ENCODE peak calls at places on chromosome 21, in seven cellular contexts. One of them, this sample, is unnamed.

GRCh38 chr21:25515484-25516405 is 91.5 kb downstream of the MRPL39 start:
- DNase-seq in H1: no peak
- DNase-seq in GM12878: no peak
- DNase-seq in HepG2: no peak
- DNase-seq in K562: no peak
- DNase-seq in endothelial cell of umbilical vein: no peak
- DNase-seq in HCT116: no peak
- DNase-seq in this sample: peak; percentile 21

GRCh38 chr21:31576428-31576827 is 83.1 kb upstream of the SOD1 start:
- DNase-seq in H1: no peak
- DNase-seq in GM12878: no peak
- DNase-seq in HepG2: no peak
- DNase-seq in K562: no peak
- DNase-seq in endothelial cell of umbilical vein: no peak
- DNase-seq in HCT116: no peak
- DNase-seq in this sample: no peak

GRCh38 chr21:34688145-34688544 is 19.4 kb downstream of the CLIC6 start:
- DNase-seq in H1: no peak
- DNase-seq in GM12878: no peak
- DNase-seq in HepG2: no peak
- DNase-seq in K562: peak; percentile 57
- DNase-seq in endothelial cell of umbilical vein: no peak
- DNase-seq in HCT116: peak; percentile 15
- DNase-seq in this sample: peak; percentile 84

GRCh38 chr21:16570196-16570595 is 840.4 kb downstream of the USP25 start:
- DNase-seq in H1: no peak
- DNase-seq in GM12878: no peak
- DNase-seq in HepG2: no peak
- DNase-seq in K562: no peak
- DNase-seq in endothelial cell of umbilical vein: no peak
- DNase-seq in HCT116: no peak
- DNase-seq in this sample: no peak

GRCh38 chr21:8989261-8989882 is 1532.0 kb upstream of the TPTE start:
- DNase-seq in H1: no peak
- DNase-seq in GM12878: no peak
- DNase-seq in HepG2: peak; percentile 95
- DNase-seq in K562: peak; percentile 82
- DNase-seq in endothelial cell of umbilical vein: peak; percentile 17
- DNase-seq in HCT116: no peak
- DNase-seq in this sample: peak; percentile 86

GRCh38 chr21:27388835-27389234 is 421.9 kb upstream of the ADAMTS5 start:
- DNase-seq in H1: no peak
- DNase-seq in GM12878: no peak
- DNase-seq in HepG2: no peak
- DNase-seq in K562: no peak
- DNase-seq in endothelial cell of umbilical vein: peak; percentile 17
- DNase-seq in HCT116: no peak
- DNase-seq in this sample: no peak

GRCh38 chr21:26881504-26882228 is 36.5 kb upstream of the ADAMTS1 start:
- DNase-seq in H1: no peak
- DNase-seq in GM12878: no peak
- DNase-seq in HepG2: no peak
- DNase-seq in K562: no peak
- DNase-seq in endothelial cell of umbilical vein: peak; percentile 39
- DNase-seq in HCT116: no peak
- DNase-seq in this sample: peak; percentile 44

GRCh38 chr21:32083175-32083574 is 195.7 kb downstream of the MIS18A start:
- DNase-seq in H1: no peak
- DNase-seq in GM12878: no peak
- DNase-seq in HepG2: no peak
- DNase-seq in K562: no peak
- DNase-seq in endothelial cell of umbilical vein: peak; percentile 43
- DNase-seq in HCT116: no peak
- DNase-seq in this sample: no peak

GRCh38 chr21:25639167-25639921 is at the start of gene JAM2:
- DNase-seq in H1: peak; percentile 79
- DNase-seq in GM12878: no peak
- DNase-seq in HepG2: no peak
- DNase-seq in K562: peak; percentile 16
- DNase-seq in endothelial cell of umbilical vein: no peak
- DNase-seq in HCT116: no peak
- DNase-seq in this sample: peak; percentile 75

GRCh38 chr21:31110430-31110829 is 72.2 kb upstream of the KRTAP19-8 start:
- DNase-seq in H1: no peak
- DNase-seq in GM12878: no peak
- DNase-seq in HepG2: no peak
- DNase-seq in K562: no peak
- DNase-seq in endothelial cell of umbilical vein: no peak
- DNase-seq in HCT116: no peak
- DNase-seq in this sample: no peak

GRCh38 chr21:23936991-23937390 is 1670.3 kb downstream of the MRPL39 start:
- DNase-seq in H1: no peak
- DNase-seq in GM12878: no peak
- DNase-seq in HepG2: no peak
- DNase-seq in K562: no peak
- DNase-seq in endothelial cell of umbilical vein: no peak
- DNase-seq in HCT116: no peak
- DNase-seq in this sample: no peak

GRCh38 chr21:31543191-31543590 is 116.3 kb upstream of the SOD1 start:
- DNase-seq in H1: no peak
- DNase-seq in GM12878: no peak
- DNase-seq in HepG2: no peak
- DNase-seq in K562: no peak
- DNase-seq in endothelial cell of umbilical vein: no peak
- DNase-seq in HCT116: no peak
- DNase-seq in this sample: no peak

GRCh38 chr21:34342476-34342875 is 21.3 kb upstream of the KCNE2 start:
- DNase-seq in H1: no peak
- DNase-seq in GM12878: no peak
- DNase-seq in HepG2: no peak
- DNase-seq in K562: no peak
- DNase-seq in endothelial cell of umbilical vein: no peak
- DNase-seq in HCT116: no peak
- DNase-seq in this sample: no peak

GRCh38 chr21:25891596-25891995 is 156.8 kb downstream of the GABPA start:
- DNase-seq in H1: no peak
- DNase-seq in GM12878: no peak
- DNase-seq in HepG2: no peak
- DNase-seq in K562: no peak
- DNase-seq in endothelial cell of umbilical vein: no peak
- DNase-seq in HCT116: no peak
- DNase-seq in this sample: no peak

GRCh38 chr21:21731626-21732025 is 733.4 kb downstream of the NCAM2 start:
- DNase-seq in H1: no peak
- DNase-seq in GM12878: no peak
- DNase-seq in HepG2: no peak
- DNase-seq in K562: no peak
- DNase-seq in endothelial cell of umbilical vein: no peak
- DNase-seq in HCT116: no peak
- DNase-seq in this sample: no peak

GRCh38 chr21:27480841-27481261 is 514.0 kb upstream of the ADAMTS5 start:
- DNase-seq in H1: no peak
- DNase-seq in GM12878: no peak
- DNase-seq in HepG2: no peak
- DNase-seq in K562: no peak
- DNase-seq in endothelial cell of umbilical vein: no peak
- DNase-seq in HCT116: no peak
- DNase-seq in this sample: no peak

GRCh38 chr21:34897828-34898227 is 151.3 kb downstream of the RUNX1 start:
- DNase-seq in H1: no peak
- DNase-seq in GM12878: no peak
- DNase-seq in HepG2: no peak
- DNase-seq in K562: peak; percentile 60
- DNase-seq in endothelial cell of umbilical vein: no peak
- DNase-seq in HCT116: no peak
- DNase-seq in this sample: no peak

GRCh38 chr21:25385912-25386474 is 221.3 kb downstream of the MRPL39 start:
- DNase-seq in H1: no peak
- DNase-seq in GM12878: no peak
- DNase-seq in HepG2: peak; percentile 72
- DNase-seq in K562: peak; percentile 69
- DNase-seq in endothelial cell of umbilical vein: peak; percentile 50
- DNase-seq in HCT116: peak; percentile 23
- DNase-seq in this sample: peak; percentile 90

GRCh38 chr21:35528109-35529042 is 479.3 kb upstream of the RUNX1 start:
- DNase-seq in H1: no peak
- DNase-seq in GM12878: no peak
- DNase-seq in HepG2: no peak
- DNase-seq in K562: peak; percentile 24
- DNase-seq in endothelial cell of umbilical vein: no peak
- DNase-seq in HCT116: no peak
- DNase-seq in this sample: no peak

GRCh38 chr21:24590261-24590660 is 1017.0 kb downstream of the MRPL39 start:
- DNase-seq in H1: no peak
- DNase-seq in GM12878: no peak
- DNase-seq in HepG2: no peak
- DNase-seq in K562: no peak
- DNase-seq in endothelial cell of umbilical vein: no peak
- DNase-seq in HCT116: no peak
- DNase-seq in this sample: no peak

GRCh38 chr21:36104306-36105300 is 30.3 kb upstream of the CBR3 start:
- DNase-seq in H1: peak; percentile 92
- DNase-seq in GM12878: no peak
- DNase-seq in HepG2: no peak
- DNase-seq in K562: peak; percentile 60
- DNase-seq in endothelial cell of umbilical vein: peak; percentile 36
- DNase-seq in HCT116: peak; percentile 24
- DNase-seq in this sample: peak; percentile 95

GRCh38 chr21:18545908-18546307 is 142.3 kb upstream of the TMPRSS15 start:
- DNase-seq in H1: no peak
- DNase-seq in GM12878: no peak
- DNase-seq in HepG2: no peak
- DNase-seq in K562: no peak
- DNase-seq in endothelial cell of umbilical vein: peak; percentile 84
- DNase-seq in HCT116: no peak
- DNase-seq in this sample: no peak

GRCh38 chr21:16945580-16945979 is 567.3 kb upstream of the CXADR start:
- DNase-seq in H1: no peak
- DNase-seq in GM12878: no peak
- DNase-seq in HepG2: no peak
- DNase-seq in K562: no peak
- DNase-seq in endothelial cell of umbilical vein: no peak
- DNase-seq in HCT116: no peak
- DNase-seq in this sample: no peak

GRCh38 chr21:27505516-27505915 is 538.6 kb upstream of the ADAMTS5 start:
- DNase-seq in H1: no peak
- DNase-seq in GM12878: no peak
- DNase-seq in HepG2: no peak
- DNase-seq in K562: no peak
- DNase-seq in endothelial cell of umbilical vein: no peak
- DNase-seq in HCT116: no peak
- DNase-seq in this sample: no peak

GRCh38 chr21:36059823-36060158 is 535 bp downstream of the SETD4 start:
- DNase-seq in H1: peak; percentile 70
- DNase-seq in GM12878: no peak
- DNase-seq in HepG2: no peak
- DNase-seq in K562: peak; percentile 68
- DNase-seq in endothelial cell of umbilical vein: no peak
- DNase-seq in HCT116: no peak
- DNase-seq in this sample: no peak

GRCh38 chr21:32198369-32198768 is 80.5 kb downstream of the MIS18A start:
- DNase-seq in H1: no peak
- DNase-seq in GM12878: no peak
- DNase-seq in HepG2: no peak
- DNase-seq in K562: no peak
- DNase-seq in endothelial cell of umbilical vein: no peak
- DNase-seq in HCT116: no peak
- DNase-seq in this sample: no peak

GRCh38 chr21:25283720-25284119 is 323.6 kb downstream of the MRPL39 start:
- DNase-seq in H1: no peak
- DNase-seq in GM12878: no peak
- DNase-seq in HepG2: peak; percentile 0
- DNase-seq in K562: no peak
- DNase-seq in endothelial cell of umbilical vein: peak; percentile 5
- DNase-seq in HCT116: no peak
- DNase-seq in this sample: peak; percentile 84

GRCh38 chr21:45293726-45294401 is 6.2 kb upstream of the POFUT2 start:
- DNase-seq in H1: peak; percentile 39
- DNase-seq in GM12878: no peak
- DNase-seq in HepG2: no peak
- DNase-seq in K562: no peak
- DNase-seq in endothelial cell of umbilical vein: no peak
- DNase-seq in HCT116: no peak
- DNase-seq in this sample: no peak
- TF ChIP-seq POLR2AphosphoS5 in H1: no peak
- TF ChIP-seq POLR2AphosphoS5 in GM12878: no peak
- TF ChIP-seq POLR2AphosphoS5 in HepG2: no peak
- TF ChIP-seq POLR2AphosphoS5 in K562: no peak
- TF ChIP-seq POLR2AphosphoS5 in endothelial cell of umbilical vein: no peak
- TF ChIP-seq POLR2AphosphoS5 in HCT116: no peak
- TF ChIP-seq POLR2AphosphoS5 in this sample: no peak

DNA sequence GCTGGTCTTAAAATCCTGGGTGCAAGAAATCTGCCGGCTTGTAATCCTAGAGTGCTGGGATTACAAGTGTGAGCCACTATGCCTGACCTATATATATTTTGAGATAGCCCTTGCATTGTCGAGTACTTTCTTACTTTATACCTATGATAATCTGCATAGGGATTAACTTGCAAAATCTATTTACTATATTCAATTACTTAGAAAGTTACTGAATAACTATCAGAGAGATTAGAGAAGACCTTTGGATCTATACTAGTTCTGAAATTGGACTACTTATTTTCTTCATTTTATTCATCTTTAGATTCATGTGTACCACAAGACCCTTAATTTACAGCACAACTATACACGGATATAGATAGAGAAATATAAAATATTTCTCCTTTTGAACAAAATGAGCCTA is 1766.0 kb downstream of the NCAM2 start:
- DNase-seq in H1: no peak
- DNase-seq in GM12878: no peak
- DNase-seq in HepG2: no peak
- DNase-seq in K562: no peak
- DNase-seq in endothelial cell of umbilical vein: no peak
- DNase-seq in HCT116: no peak
- DNase-seq in this sample: no peak
- H2AFZ ChIP-seq in H1: no peak overlapping the region
- H2AFZ ChIP-seq in GM12878: no peak overlapping the region
- H2AFZ ChIP-seq in HepG2: no peak overlapping the region
- H2AFZ ChIP-seq in K562: no peak overlapping the region
- H2AFZ ChIP-seq in endothelial cell of umbilical vein: no peak overlapping the region
- H2AFZ ChIP-seq in HCT116: no peak overlapping the region
- H2AFZ ChIP-seq in this sample: no peak overlapping the region

GRCh38 chr21:15057290-15057689 is 7.5 kb downstream of the NRIP1 start:
- DNase-seq in H1: no peak
- DNase-seq in GM12878: no peak
- DNase-seq in HepG2: no peak
- DNase-seq in K562: peak; percentile 58
- DNase-seq in endothelial cell of umbilical vein: no peak
- DNase-seq in HCT116: no peak
- DNase-seq in this sample: peak; percentile 47
- TF ChIP-seq POLR2AphosphoS5 in H1: no peak
- TF ChIP-seq POLR2AphosphoS5 in GM12878: no peak
- TF ChIP-seq POLR2AphosphoS5 in HepG2: no peak
- TF ChIP-seq POLR2AphosphoS5 in K562: no peak
- TF ChIP-seq POLR2AphosphoS5 in endothelial cell of umbilical vein: no peak
- TF ChIP-seq POLR2AphosphoS5 in HCT116: no peak
- TF ChIP-seq POLR2AphosphoS5 in this sample: no peak

DNA sequence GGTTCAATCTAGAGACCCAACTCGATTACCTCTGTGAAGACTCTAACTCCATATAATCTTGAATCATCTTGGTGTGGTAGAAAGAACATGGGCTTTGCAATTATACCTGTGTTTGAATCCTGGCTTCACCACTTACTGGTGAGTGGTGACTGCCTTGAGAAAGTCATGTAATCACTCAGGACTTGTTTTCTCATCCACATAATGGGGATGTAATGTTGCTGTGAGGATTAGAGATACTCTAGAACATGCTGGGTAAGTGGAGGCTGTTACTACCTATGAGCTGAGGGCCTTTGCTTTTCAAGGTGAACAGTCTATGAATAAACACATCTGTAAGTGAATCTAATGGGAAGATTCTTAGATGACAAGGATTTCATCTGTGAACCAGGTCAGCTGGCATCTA is 2.6 kb upstream of the DYRK1A start:
- DNase-seq in H1: no peak
- DNase-seq in GM12878: no peak
- DNase-seq in HepG2: no peak
- DNase-seq in K562: no peak
- DNase-seq in endothelial cell of umbilical vein: no peak
- DNase-seq in HCT116: no peak
- DNase-seq in this sample: no peak
- H2AFZ ChIP-seq in H1: no peak overlapping the region
- H2AFZ ChIP-seq in GM12878: no peak overlapping the region
- H2AFZ ChIP-seq in HepG2: no peak overlapping the region
- H2AFZ ChIP-seq in K562: peak overlapping the region; percentile 44
- H2AFZ ChIP-seq in endothelial cell of umbilical vein: no peak overlapping the region
- H2AFZ ChIP-seq in HCT116: no peak overlapping the region
- H2AFZ ChIP-seq in this sample: no peak overlapping the region

This sample was measured in GM23338.